ENCODE peak calls at places on chromosome X, in ten cellular contexts. K is A549, T is right lobe of liver, W is upper lobe of left lung, U is ovary, N is thyroid gland, Y is pancreas, D is endodermal cell, C is neural progenitor cell, J is AG04450. X is an unnamed sample.

GRCh38 chrX:70444326-70445196 is at the start of gene DLG3:
- DNase-seq in K (peak), T (no peak), W (no peak), U (peak), N (no peak), Y (no peak), D (peak), C (peak), J (no peak), X (peak)

GRCh38 chrX:16665089-16665488 is 15.1 kb downstream of the S100G start:
- DNase-seq in K (no peak), T (no peak), W (no peak), U (no peak), N (no peak), Y (no peak), D (no peak), C (no peak), J (no peak), X (no peak)

GRCh38 chrX:134548257-134548732 is 88.3 kb downstream of the HPRT1 start:
- DNase-seq in K (no peak), T (no peak), W (no peak), U (no peak), N (no peak), Y (no peak), D (no peak), C (peak), J (no peak), X (no peak)

GRCh38 chrX:65985922-65986588 is 53.8 kb downstream of the VSIG4 start:
- DNase-seq in K (peak), T (no peak), W (peak), U (peak), N (peak), Y (peak), D (peak), C (peak), J (peak), X (peak)

GRCh38 chrX:81377329-81377728 is 175.4 kb downstream of the SH3BGRL start:
- DNase-seq in K (peak), T (no peak), W (no peak), U (no peak), N (no peak), Y (no peak), D (no peak), C (peak), J (peak), X (no peak)

GRCh38 chrX:133440081-133440796 is 24.9 kb upstream of the GPC4 start:
- DNase-seq in K (no peak), T (no peak), W (no peak), U (no peak), N (no peak), Y (no peak), D (peak), C (peak), J (no peak), X (no peak)

GRCh38 chrX:68652327-68652930 is 5.0 kb downstream of the STARD8 start:
- DNase-seq in K (peak), T (no peak), W (no peak), U (no peak), N (no peak), Y (no peak), D (no peak), C (no peak), J (no peak), X (no peak)

GRCh38 chrX:66672106-66672505 is 33.2 kb upstream of the EDA2R start:
- DNase-seq in K (no peak), T (no peak), W (no peak), U (no peak), N (no peak), Y (no peak), D (no peak), C (no peak), J (no peak), X (no peak)

GRCh38 chrX:103002576-103002975 is 61.4 kb downstream of the BEX1 start:
- DNase-seq in K (no peak), T (no peak), W (no peak), U (no peak), N (no peak), Y (no peak), D (no peak), C (no peak), J (no peak), X (no peak)

GRCh38 chrX:122565952-122566351 is 618.1 kb upstream of the GRIA3 start:
- DNase-seq in K (peak), T (no peak), W (no peak), U (no peak), N (no peak), Y (no peak), D (no peak), C (no peak), J (peak), X (no peak)

GRCh38 chrX:130296743-130297142 is 28.0 kb upstream of the ZNF280C start:
- DNase-seq in K (no peak), T (no peak), W (no peak), U (no peak), N (no peak), Y (no peak), D (no peak), C (no peak), J (no peak), X (no peak)

GRCh38 chrX:151675121-151675746 is 20.0 kb upstream of the PRRG3 start:
- DNase-seq in K (no peak), T (no peak), W (no peak), U (no peak), N (no peak), Y (no peak), D (no peak), C (no peak), J (no peak), X (peak)

GRCh38 chrX:129545408-129545807 is 5.3 kb downstream of the OCRL start:
- DNase-seq in K (no peak), T (no peak), W (no peak), U (no peak), N (no peak), Y (no peak), D (no peak), C (no peak), J (no peak), X (no peak)

GRCh38 chrX:154025230-154025629 is 5.5 kb upstream of the IRAK1 start:
- DNase-seq in K (no peak), T (no peak), W (no peak), U (no peak), N (peak), Y (no peak), D (no peak), C (no peak), J (no peak), X (peak)

GRCh38 chrX:2863646-2864045 is 34.9 kb downstream of the GYG2 start:
- DNase-seq in K (no peak), T (no peak), W (no peak), U (no peak), N (no peak), Y (no peak), D (peak), C (peak), J (no peak), X (no peak)

GRCh38 chrX:117196481-117196880 is 733.7 kb upstream of the CT83 start:
- DNase-seq in K (no peak), T (no peak), W (no peak), U (no peak), N (no peak), Y (no peak), D (peak), C (no peak), J (no peak), X (no peak)

GRCh38 chrX:41332988-41333743 is 796 bp upstream of the DDX3X start:
- DNase-seq in K (peak), T (peak), W (peak), U (peak), N (peak), Y (peak), D (peak), C (peak), J (no peak), X (peak)

GRCh38 chrX:41471786-41472185 is 24.6 kb downstream of the NYX start:
- DNase-seq in K (no peak), T (no peak), W (no peak), U (no peak), N (peak), Y (no peak), D (no peak), C (no peak), J (no peak), X (no peak)

GRCh38 chrX:133190877-133191738 is 27.0 kb downstream of the TFDP3 start:
- DNase-seq in K (no peak), T (no peak), W (no peak), U (no peak), N (no peak), Y (no peak), D (peak), C (peak), J (no peak), X (no peak)

GRCh38 chrX:13024911-13025454 is 19.4 kb downstream of the FAM9C start:
- DNase-seq in K (no peak), T (no peak), W (no peak), U (no peak), N (no peak), Y (no peak), D (no peak), C (no peak), J (no peak), X (no peak)

GRCh38 chrX:41507899-41508298 is 60.8 kb downstream of the NYX start:
- DNase-seq in K (no peak), T (no peak), W (no peak), U (no peak), N (no peak), Y (no peak), D (no peak), C (no peak), J (no peak), X (no peak)

DNA sequence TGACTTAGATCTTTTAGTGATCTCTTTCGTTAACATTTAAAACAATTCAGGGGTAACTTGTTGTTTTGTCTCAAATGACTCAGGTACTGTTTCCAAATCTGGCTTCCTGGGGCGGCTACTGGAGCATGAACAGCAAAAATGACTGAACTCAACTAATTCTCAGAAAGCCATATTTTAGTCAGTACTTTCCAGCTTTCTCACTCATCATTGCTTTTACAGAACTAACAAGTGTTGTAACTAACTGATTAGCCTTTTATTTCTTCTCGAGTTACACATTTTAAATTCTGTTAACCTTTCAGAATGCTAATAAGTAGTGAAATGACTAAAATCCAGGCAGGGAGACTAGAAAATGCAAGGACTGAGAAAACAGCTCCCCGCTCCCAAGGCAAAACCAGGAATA is 55.3 kb downstream of the JADE3 start:
- DNase-seq in K (no peak), T (no peak), W (no peak), U (no peak), N (peak), Y (no peak), D (no peak), C (no peak), J (no peak), X (no peak)
- H3K27ac ChIP-seq in K (no peak), T (no peak), W (no peak), U (no peak), N (peak), Y (no peak), D (no peak), C (no peak), J (no peak), X (no peak)

GRCh38 chrX:18272222-18272621 is 51.5 kb upstream of the BEND2 start:
- DNase-seq in K (no peak), T (no peak), W (no peak), U (no peak), N (no peak), Y (no peak), D (no peak), C (no peak), J (no peak), X (no peak)
- TF ChIP-seq CTCF in K (no peak), T (no peak), W (no peak), U (no peak), N (no peak), Y (no peak), D (no peak), C (no peak), J (no peak), X (no peak)

GRCh38 chrX:24055043-24055356 is 244 bp downstream of the EIF2S3 start:
- DNase-seq in K (no peak), T (no peak), W (no peak), U (no peak), N (no peak), Y (no peak), D (no peak), C (no peak), J (no peak), X (no peak)
- H3K4me3 ChIP-seq in K (no peak), T (peak), W (peak), U (peak), N (peak), Y (peak), D (no peak), C (no peak), J (no peak), X (no peak)

DNA sequence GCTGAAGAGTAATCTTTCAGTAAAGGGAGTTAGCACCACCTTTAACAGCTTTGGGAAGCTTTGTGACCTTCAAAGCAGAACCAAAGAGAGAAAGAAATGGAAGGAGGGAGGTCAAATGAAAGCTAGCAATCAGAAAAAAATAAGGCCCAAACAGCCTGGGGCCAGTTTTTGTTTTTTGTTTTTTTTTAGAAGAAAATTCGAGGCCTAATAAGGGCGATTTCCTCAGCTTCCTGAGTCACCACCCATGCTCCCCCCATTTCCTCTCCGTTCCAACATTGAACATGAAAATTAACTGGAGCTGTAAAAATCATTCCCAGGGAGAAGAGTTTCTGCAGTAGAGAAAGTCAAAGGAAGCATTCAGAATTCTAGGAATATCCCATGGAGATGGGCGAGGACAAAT is 115.1 kb downstream of the SH3KBP1 start:
- DNase-seq in K (no peak), T (no peak), W (no peak), U (peak), N (no peak), Y (no peak), D (no peak), C (no peak), J (no peak), X (no peak)
- H3K27ac ChIP-seq in K (no peak), T (peak), W (no peak), U (no peak), N (peak), Y (no peak), D (no peak), C (no peak), J (peak), X (no peak)

X was measured in WERI-Rb-1.